ENCODE peak calls at places on chromosome 15, in seven cellular contexts. C is SK-N-SH, K is GM23248, M is PC-3, F is HCT116, J is hepatocyte, W is GM23338. N is an unnamed sample.

GRCh38 chr15:48361690-48362089 is 30.5 kb downstream of the DUT start:
- DNase-seq in F (no peak), C (no peak), K (peak), M (no peak), W (no peak), J (no peak), N (no peak)

GRCh38 chr15:52050416-52050815 is 31.4 kb downstream of the MAPK6 start:
- DNase-seq in K (peak), W (no peak), C (no peak), J (no peak), F (no peak), M (peak), N (no peak)

GRCh38 chr15:77036537-77037474 is 34.1 kb downstream of the TSPAN3 start:
- DNase-seq in K (no peak), W (no peak), F (no peak), M (no peak), J (peak), C (peak), N (no peak)

GRCh38 chr15:79366691-79367090 is 55.8 kb downstream of the TMED3 start:
- DNase-seq in K (peak), C (no peak), W (no peak), M (no peak), F (no peak), J (no peak), N (no peak)

GRCh38 chr15:58771621-58772235 is 626 bp downstream of the MINDY2 start:
- DNase-seq in M (peak), W (peak), J (peak), C (no peak), K (peak), F (no peak), N (peak)

GRCh38 chr15:64938192-64938591 is 26.5 kb downstream of the ANKDD1A start:
- DNase-seq in C (no peak), M (peak), W (no peak), K (no peak), J (no peak), F (peak), N (peak)

GRCh38 chr15:101386967-101387366 is 91.9 kb upstream of the SNRPA1 start:
- DNase-seq in J (no peak), K (no peak), W (no peak), F (no peak), C (no peak), M (no peak), N (no peak)

GRCh38 chr15:68492855-68493254 is 60.9 kb upstream of the ITGA11 start:
- DNase-seq in F (no peak), W (no peak), J (no peak), C (no peak), K (peak), M (no peak), N (no peak)

GRCh38 chr15:65576669-65577068 is 34.3 kb downstream of the INTS14 start:
- DNase-seq in C (no peak), M (peak), F (no peak), J (no peak), W (no peak), K (peak), N (no peak)

GRCh38 chr15:92797168-92798052 is 102.7 kb upstream of the CHD2 start:
- DNase-seq in J (peak), C (peak), F (peak), M (peak), K (peak), W (peak), N (peak)

GRCh38 chr15:70575251-70576227 is 187.8 kb downstream of the UACA start:
- DNase-seq in K (peak), C (no peak), W (no peak), M (no peak), J (peak), F (no peak), N (no peak)

GRCh38 chr15:91055548-91056331 is 33.3 kb upstream of the VPS33B start:
- DNase-seq in F (peak), C (peak), W (peak), J (peak), K (peak), M (peak), N (peak)

GRCh38 chr15:70281811-70282307 is 184.1 kb upstream of the TLE3 start:
- DNase-seq in K (peak), M (peak), J (no peak), W (no peak), F (no peak), C (no peak), N (no peak)

GRCh38 chr15:62067448-62068044 is 769 bp downstream of the C2CD4A start:
- DNase-seq in C (peak), M (peak), J (peak), F (no peak), W (peak), K (peak), N (no peak)

DNA sequence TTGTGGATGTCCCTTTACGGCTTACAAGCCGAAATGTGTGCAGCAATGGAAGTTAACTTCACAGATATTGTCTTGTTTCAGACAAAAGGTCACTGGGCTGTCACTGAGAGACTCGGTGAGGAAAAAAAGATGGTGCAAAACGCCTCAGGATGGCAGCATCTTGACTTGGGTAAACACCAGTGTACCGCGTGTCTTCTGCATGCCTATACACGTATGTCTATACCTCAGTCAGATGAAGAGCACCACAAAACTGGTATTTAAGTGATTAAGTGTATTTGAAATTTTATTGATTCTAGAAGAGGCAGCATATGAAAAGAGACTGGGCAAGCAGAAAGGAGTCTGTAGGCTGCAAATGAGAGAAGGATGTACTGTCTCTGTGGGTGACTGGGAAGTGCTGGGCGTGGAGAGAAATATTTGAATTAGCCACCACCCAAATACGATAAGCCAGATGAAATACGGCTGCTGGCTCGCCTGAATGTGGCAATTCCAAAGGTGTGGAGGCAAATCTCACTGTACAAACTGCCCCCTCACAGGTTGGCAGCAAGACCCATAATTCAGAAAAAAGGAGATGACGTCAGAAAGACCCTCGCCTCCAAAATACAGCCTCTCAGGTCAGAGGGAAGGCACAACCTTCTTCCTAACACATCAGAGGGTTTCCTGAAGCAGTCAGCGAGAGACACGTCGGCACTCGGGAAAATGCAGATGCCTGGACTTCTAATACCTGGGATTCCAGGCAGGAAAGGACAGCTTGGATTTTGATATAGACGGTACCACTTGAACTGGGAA is 53.4 kb upstream of the NEO1 start:
- DNase-seq in C (no peak), J (no peak), K (no peak), W (no peak), M (no peak), F (no peak), N (no peak)
- H3K27ac ChIP-seq in C (no peak), J (no peak), K (no peak), W (no peak), M (no peak), F (no peak), N (no peak)

GRCh38 chr15:33908396-33908795 is 59.9 kb upstream of the CHRM5 start:
- DNase-seq in J (no peak), F (no peak), M (no peak), W (no peak), K (peak), C (no peak), N (no peak)
- TF ChIP-seq EZH2phosphoT487 in J (no peak), F (no peak), M (no peak), W (no peak), K (no peak), C (no peak), N (no peak)

GRCh38 chr15:78207641-78208340 is 26.6 kb downstream of the ACSBG1 start:
- DNase-seq in W (no peak), F (no peak), C (no peak), M (no peak), K (no peak), J (peak), N (no peak)

GRCh38 chr15:78208341-78208844 is 26.0 kb downstream of the ACSBG1 start:
- DNase-seq in M (no peak), K (no peak), F (no peak), W (no peak), J (no peak), C (no peak), N (no peak)

GRCh38 chr15:78206326-78207109 is 27.8 kb downstream of the ACSBG1 start:
- DNase-seq in M (no peak), K (peak), F (no peak), W (no peak), J (peak), C (no peak), N (no peak)

GRCh38 chr15:78205856-78206255 is 28.5 kb downstream of the ACSBG1 start:
- DNase-seq in F (no peak), M (no peak), C (no peak), K (no peak), W (no peak), J (peak), N (no peak)

DNA sequence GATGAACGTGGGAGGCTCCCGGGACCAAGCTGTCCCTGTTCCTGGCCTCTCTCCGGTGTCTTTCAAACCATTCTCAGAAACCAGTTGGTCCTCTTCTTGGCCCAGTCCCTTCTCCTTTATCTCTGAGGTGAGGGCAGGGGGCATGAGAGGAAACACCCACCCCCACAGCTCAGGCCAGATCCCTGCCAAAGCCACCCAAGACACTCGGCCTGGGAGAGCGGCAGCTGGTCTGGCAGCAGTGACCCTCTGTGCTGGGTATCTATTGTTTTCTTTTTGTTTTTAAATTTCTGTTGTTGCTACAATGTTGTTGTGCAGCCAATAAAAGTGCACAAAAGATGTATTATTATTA is 27.3 kb downstream of the ACSBG1 start:
- DNase-seq in K (no peak), J (no peak), W (no peak), C (no peak), M (no peak), F (no peak), N (no peak)
- H3K27ac ChIP-seq in K (no peak), J (no peak), W (no peak), C (no peak), M (peak), F (no peak), N (no peak)

GRCh38 chr15:74873756-74874424 is 725 bp upstream of the SCAMP2 start:
- DNase-seq in C (peak), F (no peak), J (peak), K (peak), M (no peak), W (peak), N (peak)
- TF ChIP-seq EZH2phosphoT487 in C (no peak), F (no peak), J (no peak), K (no peak), M (no peak), W (no peak), N (no peak)

N was measured in OCI-LY7.